ENCODE peak calls at places on chromosomes 4 and X, in nine cellular contexts. N, L, E, D, S, G, O, I and X are unnamed samples.

GRCh38 chr4:29632199-29632598 is 1088.0 kb upstream of the PCDH7 start:
- DNase-seq in N (no peak), L (no peak), E (no peak), D (no peak), S (no peak), G (no peak), O (no peak), I (no peak), X (no peak)

GRCh38 chr4:17468638-17469221 is 43.2 kb downstream of the QDPR start:
- DNase-seq in N (no peak), L (no peak), E (no peak), D (peak), S (no peak), G (peak), O (no peak), I (no peak), X (no peak)

GRCh38 chr4:59612235-59612634 is 1587.9 kb upstream of the ADGRL3 start:
- DNase-seq in N (no peak), L (no peak), E (peak), D (no peak), S (no peak), G (peak), O (no peak), I (no peak), X (no peak)

GRCh38 chr4:25031077-25031606 is 396 bp upstream of the LGI2 start:
- DNase-seq in N (no peak), L (no peak), E (no peak), D (no peak), S (no peak), G (peak), O (no peak), I (peak), X (no peak)

GRCh38 chr4:7862561-7863200 is 77.0 kb downstream of the AFAP1 start:
- DNase-seq in N (no peak), L (no peak), E (no peak), D (no peak), S (no peak), G (no peak), O (no peak), I (no peak), X (no peak)

GRCh38 chrX:118551426-118551825 is 55.8 kb downstream of the DOCK11 start:
- DNase-seq in N (no peak), L (no peak), E (no peak), D (no peak), S (no peak), G (no peak), O (no peak), I (no peak), X (no peak)

GRCh38 chr4:118296739-118297138 is 56.1 kb downstream of the PRSS12 start:
- DNase-seq in N (no peak), L (no peak), E (no peak), D (no peak), S (no peak), G (no peak), O (no peak), I (no peak), X (no peak)

GRCh38 chr4:125022855-125023501 is 291.8 kb upstream of the FAT4 start:
- DNase-seq in N (no peak), L (no peak), E (no peak), D (no peak), S (no peak), G (no peak), O (no peak), I (no peak), X (no peak)

GRCh38 chrX:103453655-103454054 is 65.6 kb downstream of the RAB40A start:
- DNase-seq in N (no peak), L (no peak), E (no peak), D (no peak), S (no peak), G (peak), O (no peak), I (no peak), X (no peak)

GRCh38 chrX:147912093-147912801 is 528 bp downstream of the FMR1 start:
- DNase-seq in N (peak), L (peak), E (peak), D (peak), S (peak), G (peak), O (peak), I (peak), X (no peak)

GRCh38 chr4:137998666-137999429 is 243.3 kb downstream of the SLC7A11 start:
- DNase-seq in N (no peak), L (no peak), E (no peak), D (no peak), S (no peak), G (peak), O (no peak), I (no peak), X (no peak)

GRCh38 chrX:47573334-47574095 is 8.7 kb upstream of the TIMP1 start:
- DNase-seq in N (no peak), L (no peak), E (no peak), D (no peak), S (no peak), G (peak), O (no peak), I (no peak), X (no peak)

GRCh38 chr4:138445098-138445497 is 202.9 kb upstream of the SLC7A11 start:
- DNase-seq in N (no peak), L (no peak), E (no peak), D (no peak), S (no peak), G (peak), O (no peak), I (no peak), X (no peak)

GRCh38 chr4:183659919-183660318 is 826 bp downstream of the TRAPPC11 start:
- DNase-seq in N (no peak), L (no peak), E (no peak), D (peak), S (no peak), G (no peak), O (no peak), I (no peak), X (no peak)